ENCODE peak calls at places on chromosome 5, in four cellular contexts. A is M059J; N is activated CD4-positive, alpha-beta T cell treated with anti-CD3 and anti-CD28 coated beads, Interleukin-2, amount 50 U/mL, for 48 hours; C is EL. Y is an unnamed sample.

GRCh38 chr5:76270214-76270613 is 132.9 kb upstream of the IQGAP2 start:
- DNase-seq in A (peak; percentile 12), N (peak; percentile 22), C (no peak), Y (peak; percentile 19)

GRCh38 chr5:110653231-110653970 is 73.1 kb downstream of the TMEM232 start:
- DNase-seq in A (no peak), N (no peak), C (no peak), Y (no peak)

GRCh38 chr5:9468070-9468388 is 77.8 kb downstream of the SEMA5A start:
- DNase-seq in A (peak; percentile 95), N (no peak), C (peak; percentile 92), Y (no peak)

GRCh38 chr5:19880430-19880829 is 107.6 kb downstream of the CDH18 start:
- DNase-seq in A (no peak), N (no peak), C (no peak), Y (no peak)

GRCh38 chr5:85148701-85149100 is 764.0 kb upstream of the EDIL3 start:
- DNase-seq in A (no peak), N (no peak), C (no peak), Y (no peak)

GRCh38 chr5:58462623-58463230 is 2.8 kb upstream of the PLK2 start:
- DNase-seq in A (peak; percentile 62), N (peak; percentile 5), C (peak; percentile 73), Y (no peak)

GRCh38 chr5:171945476-171945875 is 61.0 kb downstream of the FBXW11 start:
- DNase-seq in A (no peak), N (no peak), C (no peak), Y (no peak)

GRCh38 chr5:168177831-168178450 is 113.5 kb upstream of the WWC1 start:
- DNase-seq in A (no peak), N (no peak), C (no peak), Y (no peak)

GRCh38 chr5:84680908-84681307 is 296.2 kb upstream of the EDIL3 start:
- DNase-seq in A (peak; percentile 16), N (no peak), C (no peak), Y (no peak)

GRCh38 chr5:142399899-142400298 is 75.1 kb upstream of the SPRY4 start:
- DNase-seq in A (no peak), N (no peak), C (no peak), Y (no peak)

GRCh38 chr5:55982957-55983381 is 11.8 kb downstream of the IL6ST start:
- DNase-seq in A (peak; percentile 31), N (no peak), C (no peak), Y (no peak)

GRCh38 chr5:1316941-1317340 is 22.1 kb upstream of the TERT start:
- DNase-seq in A (no peak), N (no peak), C (no peak), Y (no peak)

GRCh38 chr5:149466457-149466972 is 84.7 kb downstream of the CSNK1A1 start:
- DNase-seq in A (peak; percentile 68), N (no peak), C (peak; percentile 85), Y (no peak)

GRCh38 chr5:1507016-1507375 is 16.8 kb downstream of the LPCAT1 start:
- DNase-seq in A (no peak), N (no peak), C (no peak), Y (no peak)

GRCh38 chr5:67166460-67166871 is 30.1 kb downstream of the CD180 start:
- DNase-seq in A (peak; percentile 5), N (peak; percentile 82), C (no peak), Y (peak; percentile 61)

GRCh38 chr5:54063817-54064216 is 246.6 kb downstream of the ARL15 start:
- DNase-seq in A (peak; percentile 74), N (no peak), C (peak; percentile 91), Y (no peak)

GRCh38 chr5:95244479-95244878 is 40.4 kb downstream of the MCTP1 start:
- DNase-seq in A (no peak), N (no peak), C (no peak), Y (no peak)

GRCh38 chr5:181088289-181088688 is 42.7 kb downstream of the OR2V1 start:
- DNase-seq in A (peak; percentile 11), N (no peak), C (peak; percentile 18), Y (no peak)

GRCh38 chr5:112933651-112934365 is 11.8 kb upstream of the REEP5 start:
- DNase-seq in A (peak; percentile 58), N (no peak), C (peak; percentile 71), Y (no peak)